ENCODE peak calls at places on chromosomes 13 and 19, in seven cellular contexts. T is heart left ventricle, B is GM23338, M is gastrocnemius medialis, O is WTC11, X is endothelial cell, J is keratinocyte. Q is an unnamed sample.

GRCh38 chr13:34513526-34513925 is 428.5 kb upstream of the NBEA start:
- DNase-seq in T (no peak), B (no peak), M (no peak), O (no peak), X (no peak), J (no peak), Q (peak)

GRCh38 chr13:98974053-98974452 is 3.8 kb downstream of the DOCK9 start:
- DNase-seq in T (no peak), B (no peak), M (no peak), O (no peak), X (no peak), J (no peak), Q (no peak)

GRCh38 chr13:43516401-43516826 is 270.4 kb downstream of the ENOX1 start:
- DNase-seq in T (no peak), B (no peak), M (peak), O (no peak), X (no peak), J (no peak), Q (peak)

GRCh38 chr19:55690109-55690768 is 15.2 kb downstream of the EPN1 start:
- DNase-seq in T (peak), B (no peak), M (no peak), O (no peak), X (no peak), J (no peak), Q (no peak)

GRCh38 chr19:46748325-46749109 is 2.3 kb upstream of the STRN4 start:
- DNase-seq in T (peak), B (peak), M (no peak), O (peak), X (peak), J (no peak), Q (peak)

GRCh38 chr13:68927387-68928026 is 1180.1 kb upstream of the ATXN8OS start:
- DNase-seq in T (no peak), B (peak), M (no peak), O (peak), X (peak), J (no peak), Q (no peak)

GRCh38 chr19:30344446-30345425 is 27.4 kb upstream of the ZNF536 start:
- DNase-seq in T (no peak), B (no peak), M (no peak), O (no peak), X (no peak), J (no peak), Q (no peak)

GRCh38 chr19:12052571-12053169 is at the start of gene ZNF878:
- DNase-seq in T (peak), B (peak), M (peak), O (peak), X (no peak), J (no peak), Q (peak)

GRCh38 chr13:45229172-45229571 is 28.3 kb upstream of the KCTD4 start:
- DNase-seq in T (no peak), B (no peak), M (no peak), O (no peak), X (no peak), J (no peak), Q (no peak)

GRCh38 chr19:17404015-17404414 is 1.4 kb downstream of the BST2 start:
- DNase-seq in T (no peak), B (peak), M (no peak), O (peak), X (no peak), J (no peak), Q (no peak)

DNA sequence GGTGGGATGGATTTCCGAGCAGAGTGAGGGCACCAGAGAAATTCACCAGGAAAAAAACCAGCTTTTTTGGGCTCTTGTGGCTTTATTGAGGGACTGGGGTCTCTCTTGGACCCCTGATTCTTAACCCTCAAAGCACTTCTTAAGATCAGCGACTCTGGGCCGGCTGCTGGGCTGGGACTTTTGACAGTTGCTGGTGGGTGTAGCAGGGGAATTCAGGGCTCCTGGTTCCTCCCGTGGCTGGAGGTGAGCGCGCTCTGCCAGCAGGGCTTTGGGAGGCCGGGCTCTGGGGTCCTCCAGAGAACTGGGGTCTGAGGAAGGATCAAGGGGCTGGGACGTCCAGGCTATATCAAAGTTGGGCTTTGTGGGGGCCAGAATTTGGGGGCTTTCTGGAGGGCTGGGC is 3.3 kb downstream of the CRB3 start:
- DNase-seq in T (no peak), B (no peak), M (no peak), O (no peak), X (no peak), J (no peak), Q (no peak)
- TF ChIP-seq CTCF in T (no peak), B (no peak), M (no peak), O (no peak), X (no peak), J (no peak), Q (no peak)

DNA sequence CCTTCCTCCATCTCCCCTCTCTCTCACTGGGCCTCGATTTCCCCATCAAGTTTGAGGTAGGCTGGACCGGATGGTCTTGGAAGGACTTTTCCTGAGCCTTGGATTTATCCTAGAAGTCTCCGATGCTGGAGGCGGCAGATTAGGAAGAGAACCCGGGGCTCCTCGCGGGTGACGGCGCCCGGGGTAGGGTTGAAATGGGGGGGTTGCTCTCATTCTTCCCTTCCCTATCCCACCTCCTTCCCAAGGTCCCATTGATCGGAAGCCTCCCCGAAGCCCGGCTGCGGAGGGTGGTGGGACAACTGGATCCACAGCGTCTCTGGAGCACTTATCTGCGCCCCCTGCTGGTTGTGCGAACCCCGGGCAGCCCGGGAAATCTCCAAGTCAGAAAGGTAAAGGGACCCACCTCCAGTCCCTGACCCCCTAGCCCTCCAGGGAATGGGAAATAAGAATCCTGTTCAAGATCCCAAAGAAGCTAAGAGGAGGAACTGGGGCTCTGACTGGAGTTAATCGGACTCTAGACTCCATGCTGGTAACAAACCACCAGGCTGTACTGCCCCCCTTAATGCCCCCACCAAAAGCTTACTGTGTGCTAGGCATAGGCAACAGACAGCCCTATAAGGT is 812 bp downstream of the QPCTL start:
- DNase-seq in T (peak), B (peak), M (peak), O (peak), X (peak), J (no peak), Q (peak)
- TF ChIP-seq CTCF in T (peak), B (peak), M (peak), O (peak), X (peak), J (peak), Q (peak)

GRCh38 chr13:110705826-110706569 is at the start of gene CARS2:
- DNase-seq in T (peak), B (peak), M (peak), O (peak), X (peak), J (peak), Q (peak)
- TF ChIP-seq CTCF in T (no peak), B (peak), M (peak), O (no peak), X (no peak), J (peak), Q (peak)

DNA sequence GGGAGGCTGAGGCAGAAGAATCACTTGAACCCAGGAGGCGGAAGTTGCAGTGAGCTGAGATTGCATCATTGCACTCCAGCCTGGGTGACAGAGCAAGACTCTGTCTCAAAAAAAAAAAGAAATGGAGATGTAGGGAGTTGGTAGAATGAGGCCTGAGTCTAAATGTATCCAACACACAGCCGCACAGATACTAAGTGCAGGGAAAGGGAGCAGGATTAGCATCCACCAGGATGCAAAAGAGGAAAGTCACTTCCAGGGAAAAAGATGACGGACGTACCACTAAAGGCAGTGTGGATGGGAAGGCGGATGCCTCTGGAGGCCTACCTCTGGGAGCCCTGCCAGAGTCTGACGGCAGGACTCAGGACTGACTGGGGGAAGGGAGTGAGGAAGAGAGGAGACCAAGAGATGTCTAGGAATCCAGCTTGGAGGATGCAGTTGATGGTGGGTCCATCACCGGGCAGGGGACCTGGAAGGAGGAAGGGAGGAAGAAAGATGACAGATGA is 6.8 kb downstream of the FAM98C start:
- DNase-seq in T (peak), B (no peak), M (no peak), O (no peak), X (no peak), J (no peak), Q (no peak)
- TF ChIP-seq CTCF in T (no peak), B (no peak), M (no peak), O (no peak), X (no peak), J (no peak), Q (no peak)

GRCh38 chr19:1222394-1222793 is 15.4 kb downstream of the CBARP start:
- DNase-seq in T (no peak), B (no peak), M (no peak), O (no peak), X (no peak), J (no peak), Q (no peak)
- TF ChIP-seq CTCF in T (no peak), B (no peak), M (no peak), O (peak), X (no peak), J (no peak), Q (no peak)

GRCh38 chr13:114260818-114261217 is 20.6 kb upstream of the UPF3A start:
- DNase-seq in T (no peak), B (no peak), M (no peak), O (no peak), X (no peak), J (no peak), Q (no peak)

GRCh38 chr13:114259374-114259773 is 22.0 kb upstream of the UPF3A start:
- DNase-seq in T (no peak), B (no peak), M (no peak), O (no peak), X (no peak), J (no peak), Q (no peak)

GRCh38 chr13:114261328-114261965 is 20.0 kb upstream of the UPF3A start:
- DNase-seq in T (no peak), B (no peak), M (no peak), O (no peak), X (no peak), J (no peak), Q (no peak)

GRCh38 chr13:114258589-114258988 is 22.8 kb upstream of the UPF3A start:
- DNase-seq in T (no peak), B (no peak), M (no peak), O (no peak), X (no peak), J (no peak), Q (no peak)

GRCh38 chr13:114259974-114260373 is 21.4 kb upstream of the UPF3A start:
- DNase-seq in T (peak), B (no peak), M (no peak), O (no peak), X (no peak), J (no peak), Q (no peak)
- TF ChIP-seq CTCF in T (no peak), B (no peak), M (no peak), O (no peak), X (no peak), J (no peak), Q (no peak)

DNA sequence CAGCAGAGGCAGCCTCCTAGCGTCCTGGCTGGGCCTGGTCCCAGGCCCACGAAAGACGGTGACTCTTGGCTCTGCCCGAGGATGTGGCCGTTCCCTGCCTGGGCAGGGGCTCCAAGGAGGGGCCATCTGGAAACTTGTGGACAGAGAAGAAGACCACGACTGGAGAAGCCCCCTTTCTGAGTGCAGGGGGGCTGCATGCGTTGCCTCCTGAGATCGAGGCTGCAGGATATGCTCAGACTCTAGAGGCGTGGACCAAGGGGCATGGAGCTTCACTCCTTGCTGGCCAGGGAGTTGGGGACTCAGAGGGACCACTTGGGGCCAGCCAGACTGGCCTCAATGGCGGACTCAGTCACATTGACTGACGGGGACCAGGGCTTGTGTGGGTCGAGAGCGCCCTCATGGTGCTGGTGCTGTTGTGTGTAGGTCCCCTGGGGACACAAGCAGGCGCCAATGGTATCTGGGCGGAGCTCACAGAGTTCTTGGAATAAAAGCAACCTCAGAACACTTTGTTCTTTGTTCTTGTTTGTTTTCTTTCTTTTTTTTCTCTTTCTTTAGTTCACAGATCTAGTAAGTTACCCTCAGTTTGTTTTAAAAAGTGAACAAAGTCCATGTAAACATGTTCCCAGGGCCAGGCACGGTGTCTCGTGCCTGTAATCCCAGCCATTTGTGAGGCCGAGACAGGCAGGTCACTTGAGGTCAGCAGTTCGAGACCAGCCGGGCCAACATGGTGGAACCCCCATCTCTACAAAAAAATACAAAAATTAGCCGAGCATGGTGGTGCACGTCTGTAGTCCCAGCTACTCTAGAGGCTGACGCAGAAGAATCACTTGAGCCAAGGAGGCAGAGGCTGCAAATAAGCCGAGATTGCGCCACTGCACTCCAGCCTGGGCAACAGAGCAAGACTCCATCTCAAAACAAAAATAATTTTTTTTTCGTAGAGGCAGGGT is 10.2 kb downstream of the ANGPTL4 start:
- DNase-seq in T (peak), B (no peak), M (peak), O (no peak), X (no peak), J (no peak), Q (no peak)
- TF ChIP-seq CTCF in T (no peak), B (peak), M (no peak), O (no peak), X (no peak), J (peak), Q (no peak)

DNA sequence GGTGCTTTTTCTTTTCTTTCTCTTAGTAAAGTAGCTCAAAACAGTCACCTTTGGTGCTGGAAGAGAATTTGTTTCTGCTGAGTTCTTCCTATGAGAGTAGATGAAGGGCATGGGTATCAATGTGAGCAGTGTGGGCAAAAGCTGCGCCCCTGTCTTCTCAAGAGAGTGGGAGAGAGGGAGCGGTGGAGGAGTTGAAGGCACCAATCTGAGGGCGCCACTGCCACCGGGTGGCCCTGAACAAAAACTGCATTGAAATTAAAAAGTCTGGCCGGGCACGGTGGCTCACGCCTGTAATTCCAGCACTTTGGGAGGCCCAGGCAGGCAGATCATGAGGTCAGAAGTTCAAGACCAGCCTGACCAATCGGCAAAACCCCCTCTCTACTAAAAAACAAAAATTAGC is 28.7 kb upstream of the EPHX3 start:
- DNase-seq in T (no peak), B (peak), M (no peak), O (peak), X (no peak), J (no peak), Q (no peak)
- TF ChIP-seq CTCF in T (no peak), B (peak), M (no peak), O (no peak), X (peak), J (peak), Q (peak)